ENCODE peak calls at places on chromosomes 5 and 9, in four cellular contexts. L, S, X and J are unnamed samples.

GRCh38 chr5:109409061-109409843 is 522 bp downstream of the PJA2 start:
- DNase-seq in L (peak), S (peak), X (peak), J (peak)

GRCh38 chr5:111022301-111022700 is 49.2 kb upstream of the TSLP start:
- DNase-seq in L (no peak), S (no peak), X (no peak), J (no peak)

GRCh38 chr5:58197875-58198274 is 262.0 kb downstream of the PLK2 start:
- DNase-seq in L (no peak), S (no peak), X (peak), J (no peak)

GRCh38 chr5:180649297-180650039 is at the start of gene FLT4:
- DNase-seq in L (no peak), S (peak), X (no peak), J (no peak)

GRCh38 chr9:16652511-16653101 is 217.9 kb downstream of the BNC2 start:
- DNase-seq in L (no peak), S (no peak), X (no peak), J (no peak)

GRCh38 chr5:124596595-124597388 is 149.6 kb downstream of the ZNF608 start:
- DNase-seq in L (peak), S (no peak), X (peak), J (peak)

GRCh38 chr5:547086-547924 is 23.1 kb upstream of the SLC9A3 start:
- DNase-seq in L (no peak), S (no peak), X (no peak), J (peak)

GRCh38 chr9:80041821-80042220 is 470.1 kb downstream of the TLE4 start:
- DNase-seq in L (no peak), S (no peak), X (peak), J (no peak)

GRCh38 chr5:146644811-146645210 is 128.8 kb upstream of the GPR151 start:
- DNase-seq in L (no peak), S (no peak), X (no peak), J (no peak)